ENCODE peak calls at places on chromosomes 12 and 14, in ten cellular contexts. V, T, M, S, L, Y, W, P, B and N are unnamed samples.

GRCh38 chr12:67239061-67239460 is 30.1 kb upstream of the CAND1 start:
- DNase-seq in V (no peak), T (peak), M (no peak), S (no peak), L (no peak), Y (peak), W (no peak), P (peak), B (no peak), N (no peak)

GRCh38 chr12:42608196-42608825 is 18.8 kb upstream of the PRICKLE1 start:
- DNase-seq in V (no peak), T (no peak), M (no peak), S (no peak), L (no peak), Y (no peak), W (no peak), P (no peak), B (no peak), N (no peak)

GRCh38 chr14:68814376-68815287 is 21.8 kb upstream of the ZFP36L1 start:
- DNase-seq in V (no peak), T (peak), M (peak), S (peak), L (peak), Y (peak), W (peak), P (peak), B (peak), N (no peak)

GRCh38 chr12:1811281-1811947 is 9.0 kb upstream of the LRTM2 start:
- DNase-seq in V (no peak), T (no peak), M (no peak), S (peak), L (no peak), Y (no peak), W (no peak), P (peak), B (no peak), N (no peak)

GRCh38 chr12:68374315-68374982 is 42.3 kb upstream of the MDM1 start:
- DNase-seq in V (peak), T (no peak), M (no peak), S (peak), L (peak), Y (peak), W (no peak), P (no peak), B (peak), N (peak)

GRCh38 chr12:132071837-132072384 is 72.2 kb downstream of the DDX51 start:
- DNase-seq in V (no peak), T (no peak), M (no peak), S (no peak), L (no peak), Y (peak), W (no peak), P (no peak), B (peak), N (no peak)

GRCh38 chr12:113259499-113259953 is 38.3 kb downstream of the TPCN1 start:
- DNase-seq in V (peak), T (peak), M (no peak), S (no peak), L (peak), Y (no peak), W (peak), P (no peak), B (peak), N (no peak)

GRCh38 chr14:80638620-80639215 is 302.8 kb downstream of the CEP128 start:
- DNase-seq in V (no peak), T (peak), M (no peak), S (no peak), L (no peak), Y (peak), W (no peak), P (peak), B (no peak), N (peak)

GRCh38 chr12:32252199-32253073 is 145.8 kb downstream of the BICD1 start:
- DNase-seq in V (no peak), T (no peak), M (no peak), S (no peak), L (no peak), Y (no peak), W (no peak), P (no peak), B (no peak), N (no peak)

GRCh38 chr12:123996581-123996980 is 23.6 kb downstream of the ZNF664 start:
- DNase-seq in V (no peak), T (no peak), M (no peak), S (no peak), L (no peak), Y (no peak), W (no peak), P (no peak), B (no peak), N (no peak)

GRCh38 chr12:65670775-65671174 is 153.5 kb upstream of the HMGA2 start:
- DNase-seq in V (no peak), T (peak), M (no peak), S (no peak), L (no peak), Y (peak), W (no peak), P (peak), B (no peak), N (peak)

GRCh38 chr14:85619866-85620265 is 89.9 kb downstream of the FLRT2 start:
- DNase-seq in V (no peak), T (no peak), M (no peak), S (no peak), L (no peak), Y (no peak), W (no peak), P (no peak), B (no peak), N (no peak)